ENCODE peak calls at places on chromosome 2, in five cellular contexts. One of them, this sample, is unnamed.

GRCh38 chr2:11024010-11024615 is 112.4 kb downstream of the KCNF1 start:
- DNase-seq in mesothelial cell of epicardium: no peak
- DNase-seq in Right ventricle myocardium superior: peak; percentile 44
- DNase-seq in fibroblast of the aortic adventitia: no peak
- DNase-seq in germinal center: no peak
- DNase-seq in this sample: no peak

GRCh38 chr2:120722603-120723421 is 12.9 kb upstream of the GLI2 start:
- DNase-seq in mesothelial cell of epicardium: no peak
- DNase-seq in Right ventricle myocardium superior: no peak
- DNase-seq in fibroblast of the aortic adventitia: peak; percentile 88
- DNase-seq in germinal center: no peak
- DNase-seq in this sample: no peak

GRCh38 chr2:136235451-136236418 is 117.8 kb upstream of the CXCR4 start:
- DNase-seq in mesothelial cell of epicardium: no peak
- DNase-seq in Right ventricle myocardium superior: no peak
- DNase-seq in fibroblast of the aortic adventitia: peak; percentile 99
- DNase-seq in germinal center: no peak
- DNase-seq in this sample: no peak

GRCh38 chr2:238847841-238848565 is at the start of gene TWIST2:
- DNase-seq in mesothelial cell of epicardium: no peak
- DNase-seq in Right ventricle myocardium superior: peak; percentile 86
- DNase-seq in fibroblast of the aortic adventitia: peak; percentile 97
- DNase-seq in germinal center: no peak
- DNase-seq in this sample: no peak

GRCh38 chr2:130327703-130328527 is 14.8 kb upstream of the IMP4 start:
- DNase-seq in mesothelial cell of epicardium: no peak
- DNase-seq in Right ventricle myocardium superior: no peak
- DNase-seq in fibroblast of the aortic adventitia: peak; percentile 60
- DNase-seq in germinal center: no peak
- DNase-seq in this sample: no peak

GRCh38 chr2:160221391-160222276 is 21.6 kb upstream of the ITGB6 start:
- DNase-seq in mesothelial cell of epicardium: no peak
- DNase-seq in Right ventricle myocardium superior: peak; percentile 68
- DNase-seq in fibroblast of the aortic adventitia: peak; percentile 67
- DNase-seq in germinal center: no peak
- DNase-seq in this sample: no peak

GRCh38 chr2:190930411-190930810 is 49.8 kb downstream of the GLS start:
- DNase-seq in mesothelial cell of epicardium: no peak
- DNase-seq in Right ventricle myocardium superior: no peak
- DNase-seq in fibroblast of the aortic adventitia: no peak
- DNase-seq in germinal center: no peak
- DNase-seq in this sample: no peak

GRCh38 chr2:7014201-7014640 is 97.0 kb downstream of the RNF144A start:
- DNase-seq in mesothelial cell of epicardium: no peak
- DNase-seq in Right ventricle myocardium superior: no peak
- DNase-seq in fibroblast of the aortic adventitia: peak; percentile 32
- DNase-seq in germinal center: peak; percentile 21
- DNase-seq in this sample: no peak

GRCh38 chr2:203730076-203730729 is 23.8 kb downstream of the CD28 start:
- DNase-seq in mesothelial cell of epicardium: no peak
- DNase-seq in Right ventricle myocardium superior: no peak
- DNase-seq in fibroblast of the aortic adventitia: peak; percentile 25
- DNase-seq in germinal center: no peak
- DNase-seq in this sample: no peak

GRCh38 chr2:220493871-220494525 is 866.6 kb downstream of the SLC4A3 start:
- DNase-seq in mesothelial cell of epicardium: no peak
- DNase-seq in Right ventricle myocardium superior: no peak
- DNase-seq in fibroblast of the aortic adventitia: no peak
- DNase-seq in germinal center: no peak
- DNase-seq in this sample: no peak

GRCh38 chr2:18749912-18750526 is 160.7 kb upstream of the NT5C1B start:
- DNase-seq in mesothelial cell of epicardium: peak; percentile 46
- DNase-seq in Right ventricle myocardium superior: no peak
- DNase-seq in fibroblast of the aortic adventitia: peak; percentile 85
- DNase-seq in germinal center: no peak
- DNase-seq in this sample: no peak

GRCh38 chr2:191811807-191812602 is 34.9 kb downstream of the CAVIN2 start:
- DNase-seq in mesothelial cell of epicardium: no peak
- DNase-seq in Right ventricle myocardium superior: peak; percentile 55
- DNase-seq in fibroblast of the aortic adventitia: peak; percentile 85
- DNase-seq in germinal center: peak; percentile 6
- DNase-seq in this sample: peak; percentile 19

GRCh38 chr2:18926633-18927524 is 337.5 kb upstream of the NT5C1B start:
- DNase-seq in mesothelial cell of epicardium: no peak
- DNase-seq in Right ventricle myocardium superior: no peak
- DNase-seq in fibroblast of the aortic adventitia: no peak
- DNase-seq in germinal center: no peak
- DNase-seq in this sample: no peak

GRCh38 chr2:112187805-112188596 is 49.8 kb downstream of the FBLN7 start:
- DNase-seq in mesothelial cell of epicardium: no peak
- DNase-seq in Right ventricle myocardium superior: no peak
- DNase-seq in fibroblast of the aortic adventitia: no peak
- DNase-seq in germinal center: peak; percentile 53
- DNase-seq in this sample: no peak

GRCh38 chr2:102159295-102159694 is 16.7 kb downstream of the IL1R1 start:
- DNase-seq in mesothelial cell of epicardium: no peak
- DNase-seq in Right ventricle myocardium superior: no peak
- DNase-seq in fibroblast of the aortic adventitia: no peak
- DNase-seq in germinal center: no peak
- DNase-seq in this sample: no peak

GRCh38 chr2:233278921-233279320 is 27.4 kb downstream of the ATG16L1 start:
- DNase-seq in mesothelial cell of epicardium: no peak
- DNase-seq in Right ventricle myocardium superior: no peak
- DNase-seq in fibroblast of the aortic adventitia: no peak
- DNase-seq in germinal center: no peak
- DNase-seq in this sample: no peak

GRCh38 chr2:29238497-29238896 is 123.3 kb downstream of the CLIP4 start:
- DNase-seq in mesothelial cell of epicardium: no peak
- DNase-seq in Right ventricle myocardium superior: no peak
- DNase-seq in fibroblast of the aortic adventitia: no peak
- DNase-seq in germinal center: peak; percentile 46
- DNase-seq in this sample: no peak

GRCh38 chr2:241680827-241681599 is 5.6 kb downstream of the DTYMK start:
- DNase-seq in mesothelial cell of epicardium: no peak
- DNase-seq in Right ventricle myocardium superior: no peak
- DNase-seq in fibroblast of the aortic adventitia: peak; percentile 95
- DNase-seq in germinal center: no peak
- DNase-seq in this sample: no peak

GRCh38 chr2:239167011-239167673 is 233.7 kb downstream of the HDAC4 start:
- DNase-seq in mesothelial cell of epicardium: no peak
- DNase-seq in Right ventricle myocardium superior: no peak
- DNase-seq in fibroblast of the aortic adventitia: no peak
- DNase-seq in germinal center: no peak
- DNase-seq in this sample: no peak

GRCh38 chr2:919672-920071 is 31.0 kb upstream of the SNTG2 start:
- DNase-seq in mesothelial cell of epicardium: no peak
- DNase-seq in Right ventricle myocardium superior: no peak
- DNase-seq in fibroblast of the aortic adventitia: no peak
- DNase-seq in germinal center: no peak
- DNase-seq in this sample: no peak

GRCh38 chr2:231601356-231602229 is 8.9 kb downstream of the TEX44 start:
- DNase-seq in mesothelial cell of epicardium: peak; percentile 68
- DNase-seq in Right ventricle myocardium superior: peak; percentile 91
- DNase-seq in fibroblast of the aortic adventitia: peak; percentile 83
- DNase-seq in germinal center: peak; percentile 77
- DNase-seq in this sample: peak; percentile 81

GRCh38 chr2:109374548-109375130 is 239.1 kb downstream of the SEPTIN10 start:
- DNase-seq in mesothelial cell of epicardium: no peak
- DNase-seq in Right ventricle myocardium superior: no peak
- DNase-seq in fibroblast of the aortic adventitia: no peak
- DNase-seq in germinal center: no peak
- DNase-seq in this sample: no peak

GRCh38 chr2:172397136-172397825 is 30.1 kb upstream of the ITGA6 start:
- DNase-seq in mesothelial cell of epicardium: no peak
- DNase-seq in Right ventricle myocardium superior: no peak
- DNase-seq in fibroblast of the aortic adventitia: peak; percentile 57
- DNase-seq in germinal center: no peak
- DNase-seq in this sample: no peak

GRCh38 chr2:85019121-85019520 is 48.2 kb downstream of the KCMF1 start:
- DNase-seq in mesothelial cell of epicardium: no peak
- DNase-seq in Right ventricle myocardium superior: no peak
- DNase-seq in fibroblast of the aortic adventitia: no peak
- DNase-seq in germinal center: no peak
- DNase-seq in this sample: no peak